ENCODE peak calls at places on chromosomes 7 and 10, in four cellular contexts. F is activated naive CD4-positive, alpha-beta T cell treated with Interleukin-2 at 50 U/mL for 16 hours; Q is SJSA1; A is activated CD4-positive, alpha-beta T cell treated with anti-CD3 and anti-CD28 coated beads for 24 hours. V is an unnamed sample.

GRCh38 chr7:44184221-44184873 is 4.9 kb downstream of the GCK start:
- DNase-seq in A (no peak), F (no peak), Q (peak; percentile 79), V (peak; percentile 14)

GRCh38 chr10:2917926-2918325 is 149.4 kb upstream of the PFKP start:
- DNase-seq in F (no peak), Q (no peak), A (no peak), V (no peak)

GRCh38 chr10:128084364-128084763 is 41.9 kb downstream of the MKI67 start:
- DNase-seq in F (no peak), Q (no peak), A (no peak), V (no peak)

GRCh38 chr10:59880976-59881510 is 25.3 kb downstream of the CCDC6 start:
- DNase-seq in A (peak; percentile 62), F (peak; percentile 83), Q (no peak), V (peak; percentile 82)

GRCh38 chr7:146937836-146938235 is 821.2 kb downstream of the CNTNAP2 start:
- DNase-seq in A (no peak), Q (no peak), F (no peak), V (no peak)

GRCh38 chr10:81248846-81249245 is 626.1 kb upstream of the NRG3 start:
- DNase-seq in F (no peak), A (no peak), Q (no peak), V (no peak)

GRCh38 chr10:132100556-132101349 is 35.0 kb downstream of the JAKMIP3 start:
- DNase-seq in F (no peak), Q (peak; percentile 42), A (no peak), V (peak; percentile 16)

GRCh38 chr7:36185092-36185491 is 32.0 kb downstream of the EEPD1 start:
- DNase-seq in Q (no peak), A (no peak), F (no peak), V (no peak)

GRCh38 chr7:5824297-5824610 is 42.8 kb upstream of the RNF216 start:
- DNase-seq in A (peak; percentile 23), F (peak; percentile 58), Q (no peak), V (peak; percentile 57)

GRCh38 chr7:143256325-143256724 is 6.9 kb upstream of the GSTK1 start:
- DNase-seq in A (no peak), Q (no peak), F (no peak), V (no peak)

GRCh38 chr7:45708046-45708950 is 134.1 kb downstream of the ADCY1 start:
- DNase-seq in F (no peak), Q (peak; percentile 28), A (no peak), V (no peak)

GRCh38 chr10:92965314-92965713 is 95.3 kb upstream of the CYP26C1 start:
- DNase-seq in Q (no peak), F (no peak), A (peak; percentile 6), V (no peak)

GRCh38 chr10:7519351-7519750 is 108.5 kb upstream of the SFMBT2 start:
- DNase-seq in F (no peak), Q (no peak), A (no peak), V (no peak)

GRCh38 chr7:127798769-127799372 is 146.9 kb downstream of the SND1 start:
- DNase-seq in A (no peak), F (no peak), Q (no peak), V (no peak)